ENCODE peak calls at places on chromosomes 5 and 9, in seven cellular contexts. J, L, R, K, N, E and C are unnamed samples.

GRCh38 chr5:65480306-65480865 is 1.3 kb downstream of the ADAMTS6 start:
- DNase-seq in J (no peak), L (no peak), R (peak; percentile 93), K (peak; percentile 9), N (no peak), E (no peak), C (peak; percentile 70)

GRCh38 chr9:81893929-81894328 is 34.3 kb upstream of the SPATA31D4 start:
- DNase-seq in J (no peak), L (no peak), R (no peak), K (no peak), N (no peak), E (no peak), C (no peak)

GRCh38 chr9:100933656-100934055 is 94.9 kb upstream of the PLPPR1 start:
- DNase-seq in J (no peak), L (no peak), R (peak; percentile 20), K (peak; percentile 22), N (no peak), E (no peak), C (no peak)

GRCh38 chr5:61330341-61330878 is 1.6 kb upstream of the ZSWIM6 start:
- DNase-seq in J (no peak), L (peak; percentile 54), R (peak; percentile 53), K (peak; percentile 8), N (peak; percentile 57), E (no peak), C (no peak)

GRCh38 chr9:133647148-133647547 is 11.0 kb downstream of the DBH start:
- DNase-seq in J (no peak), L (no peak), R (no peak), K (no peak), N (no peak), E (no peak), C (no peak)

GRCh38 chr5:8905021-8905420 is 640.9 kb downstream of the SEMA5A start:
- DNase-seq in J (no peak), L (no peak), R (peak; percentile 77), K (no peak), N (no peak), E (no peak), C (no peak)

GRCh38 chr5:135481387-135481786 is 29.2 kb upstream of the TIFAB start:
- DNase-seq in J (no peak), L (no peak), R (no peak), K (no peak), N (no peak), E (no peak), C (peak; percentile 22)

GRCh38 chr5:40071870-40072269 is 607.8 kb upstream of the PTGER4 start:
- DNase-seq in J (no peak), L (no peak), R (peak; percentile 49), K (no peak), N (no peak), E (no peak), C (no peak)

GRCh38 chr5:58060971-58061370 is 398.9 kb downstream of the PLK2 start:
- DNase-seq in J (no peak), L (no peak), R (peak; percentile 76), K (no peak), N (no peak), E (no peak), C (no peak)

GRCh38 chr9:122339579-122339978 is 31.2 kb upstream of the PTGS1 start:
- DNase-seq in J (no peak), L (no peak), R (no peak), K (no peak), N (no peak), E (no peak), C (no peak)

GRCh38 chr5:112479418-112479817 is 60.3 kb upstream of the EPB41L4A start:
- DNase-seq in J (no peak), L (no peak), R (peak; percentile 45), K (no peak), N (no peak), E (no peak), C (no peak)

GRCh38 chr5:14039063-14039462 is 94.6 kb upstream of the DNAH5 start:
- DNase-seq in J (no peak), L (no peak), R (peak; percentile 76), K (peak; percentile 90), N (no peak), E (no peak), C (no peak)

GRCh38 chr5:107285772-107286171 is 385.0 kb downstream of the EFNA5 start:
- DNase-seq in J (no peak), L (no peak), R (peak; percentile 58), K (peak; percentile 76), N (no peak), E (no peak), C (no peak)

GRCh38 chr5:107023732-107024131 is 647.0 kb downstream of the EFNA5 start:
- DNase-seq in J (no peak), L (no peak), R (no peak), K (no peak), N (no peak), E (no peak), C (no peak)

GRCh38 chr5:132233811-132234683 is 6.4 kb upstream of the P4HA2 start:
- DNase-seq in J (no peak), L (no peak), R (no peak), K (no peak), N (no peak), E (no peak), C (peak; percentile 41)